ENCODE peak calls at places on chromosome 22, in four cellular contexts. One of them, this sample, is unnamed.
A peak's percentile ranks its signal among the peaks of the same experiment; 100 is the strongest.

GRCh38 chr22:50115693-50116092 is 25.9 kb downstream of the MOV10L1 start:
- DNase-seq in K562: no peak
- DNase-seq in GM12878: no peak
- DNase-seq in GM12891: no peak
- DNase-seq in this sample: no peak

GRCh38 chr22:29605236-29605850 is 1.9 kb downstream of the NF2 start:
- DNase-seq in K562: no peak
- DNase-seq in GM12878: no peak
- DNase-seq in GM12891: no peak
- DNase-seq in this sample: no peak

GRCh38 chr22:31561238-31561887 is 65.0 kb downstream of the SFI1 start:
- DNase-seq in K562: peak; percentile 82
- DNase-seq in GM12878: no peak
- DNase-seq in GM12891: peak; percentile 32
- DNase-seq in this sample: peak; percentile 26

GRCh38 chr22:23072035-23072910 is 2.0 kb downstream of the GNAZ start:
- DNase-seq in K562: no peak
- DNase-seq in GM12878: no peak
- DNase-seq in GM12891: no peak
- DNase-seq in this sample: no peak

GRCh38 chr22:48660795-48661740 is 1166.6 kb downstream of the BRD1 start:
- DNase-seq in K562: no peak
- DNase-seq in GM12878: no peak
- DNase-seq in GM12891: no peak
- DNase-seq in this sample: no peak

GRCh38 chr22:48755332-48755949 is 1072.2 kb downstream of the BRD1 start:
- DNase-seq in K562: no peak
- DNase-seq in GM12878: no peak
- DNase-seq in GM12891: no peak
- DNase-seq in this sample: no peak

GRCh38 chr22:50267591-50268390 is 2.4 kb downstream of the MAPK11 start:
- DNase-seq in K562: peak; percentile 68
- DNase-seq in GM12878: no peak
- DNase-seq in GM12891: peak; percentile 83
- DNase-seq in this sample: no peak

GRCh38 chr22:43205748-43206514 is 19.0 kb upstream of the TTLL12 start:
- DNase-seq in K562: no peak
- DNase-seq in GM12878: no peak
- DNase-seq in GM12891: no peak
- DNase-seq in this sample: no peak

GRCh38 chr22:29396126-29396525 is 7.8 kb upstream of the AP1B1 start:
- DNase-seq in K562: no peak
- DNase-seq in GM12878: no peak
- DNase-seq in GM12891: no peak
- DNase-seq in this sample: no peak

DNA sequence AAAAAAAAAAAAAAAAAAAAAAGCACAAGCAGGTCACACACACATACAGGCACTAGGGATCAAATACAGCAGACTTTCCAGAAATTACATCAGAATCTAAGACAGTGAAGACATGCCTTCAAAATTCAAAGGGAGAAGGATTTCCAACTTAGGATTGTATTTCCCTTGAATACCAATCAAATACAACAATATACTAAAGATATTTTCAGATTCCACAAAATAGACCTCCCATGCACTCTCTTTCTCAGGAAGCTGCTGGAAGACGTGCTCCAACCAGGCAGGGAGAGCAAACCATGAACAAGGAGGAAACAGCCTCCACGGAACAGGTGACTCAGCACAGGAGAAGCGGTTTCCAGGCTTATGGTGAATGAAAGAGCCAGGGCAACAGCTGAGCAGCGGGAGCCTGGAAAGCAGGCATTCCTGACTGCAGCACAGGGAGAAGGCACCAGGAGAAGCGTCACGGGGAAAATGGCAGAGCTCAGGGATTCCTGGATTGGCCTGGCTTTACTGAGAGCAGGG is 32.0 kb downstream of the TMEM184B start:
- DNase-seq in K562: peak; percentile 43
- DNase-seq in GM12878: no peak
- DNase-seq in GM12891: no peak
- DNase-seq in this sample: no peak
- TF ChIP-seq SPI1 in K562: no peak
- TF ChIP-seq SPI1 in GM12878: no peak
- TF ChIP-seq SPI1 in GM12891: no peak
- TF ChIP-seq SPI1 in this sample: no peak

GRCh38 chr22:24450600-24450999 is 23.2 kb downstream of the ADORA2A start:
- DNase-seq in K562: peak; percentile 32
- DNase-seq in GM12878: no peak
- DNase-seq in GM12891: no peak
- DNase-seq in this sample: no peak
- TF ChIP-seq SPI1 in K562: no peak
- TF ChIP-seq SPI1 in GM12878: no peak
- TF ChIP-seq SPI1 in GM12891: no peak
- TF ChIP-seq SPI1 in this sample: no peak

GRCh38 chr22:41818011-41818410 is 14.9 kb upstream of the SREBF2 start:
- DNase-seq in K562: no peak
- DNase-seq in GM12878: no peak
- DNase-seq in GM12891: no peak
- DNase-seq in this sample: no peak

GRCh38 chr22:41815716-41816115 is 15.2 kb downstream of the CCDC134 start:
- DNase-seq in K562: no peak
- DNase-seq in GM12878: no peak
- DNase-seq in GM12891: no peak
- DNase-seq in this sample: no peak

GRCh38 chr22:41816241-41816640 is 15.8 kb downstream of the CCDC134 start:
- DNase-seq in K562: no peak
- DNase-seq in GM12878: no peak
- DNase-seq in GM12891: no peak
- DNase-seq in this sample: no peak

GRCh38 chr22:41818596-41818995 is 14.3 kb upstream of the SREBF2 start:
- DNase-seq in K562: no peak
- DNase-seq in GM12878: no peak
- DNase-seq in GM12891: no peak
- DNase-seq in this sample: no peak

GRCh38 chr22:41816871-41817270 is 16.0 kb upstream of the SREBF2 start:
- DNase-seq in K562: no peak
- DNase-seq in GM12878: no peak
- DNase-seq in GM12891: no peak
- DNase-seq in this sample: no peak
- TF ChIP-seq SPI1 in K562: no peak
- TF ChIP-seq SPI1 in GM12878: no peak
- TF ChIP-seq SPI1 in GM12891: no peak
- TF ChIP-seq SPI1 in this sample: no peak

GRCh38 chr22:37137903-37138665 is 11.6 kb downstream of the IL2RB start:
- DNase-seq in K562: no peak
- DNase-seq in GM12878: no peak
- DNase-seq in GM12891: no peak
- DNase-seq in this sample: no peak

GRCh38 chr22:37138879-37139561 is 10.7 kb downstream of the IL2RB start:
- DNase-seq in K562: no peak
- DNase-seq in GM12878: no peak
- DNase-seq in GM12891: no peak
- DNase-seq in this sample: no peak

GRCh38 chr22:37135023-37135422 is 14.7 kb downstream of the IL2RB start:
- DNase-seq in K562: no peak
- DNase-seq in GM12878: no peak
- DNase-seq in GM12891: no peak
- DNase-seq in this sample: no peak

GRCh38 chr22:37139762-37140161 is 10.0 kb downstream of the IL2RB start:
- DNase-seq in K562: no peak
- DNase-seq in GM12878: no peak
- DNase-seq in GM12891: no peak
- DNase-seq in this sample: no peak

DNA sequence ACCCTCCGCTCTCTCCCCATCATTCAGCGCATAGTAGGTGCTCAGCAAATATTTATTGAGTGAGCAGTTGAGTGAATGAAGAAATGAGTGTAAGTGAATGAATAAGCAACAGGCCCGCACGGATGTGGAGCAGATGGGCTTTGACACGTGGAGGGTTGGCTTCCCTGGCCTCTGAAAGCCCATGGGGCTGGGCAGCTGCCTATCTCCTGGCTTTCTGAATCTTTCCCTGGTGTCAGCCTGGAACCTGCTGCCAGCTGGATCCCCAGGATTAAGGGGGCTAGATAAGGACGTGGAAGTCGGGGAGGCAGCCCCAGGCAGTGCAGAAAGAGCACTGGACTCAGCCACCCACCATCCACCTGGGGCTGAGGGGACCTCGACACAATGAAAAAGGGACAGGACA is 12.6 kb downstream of the IL2RB start:
- DNase-seq in K562: no peak
- DNase-seq in GM12878: no peak
- DNase-seq in GM12891: no peak
- DNase-seq in this sample: no peak
- TF ChIP-seq SPI1 in K562: no peak
- TF ChIP-seq SPI1 in GM12878: no peak
- TF ChIP-seq SPI1 in GM12891: no peak
- TF ChIP-seq SPI1 in this sample: no peak

DNA sequence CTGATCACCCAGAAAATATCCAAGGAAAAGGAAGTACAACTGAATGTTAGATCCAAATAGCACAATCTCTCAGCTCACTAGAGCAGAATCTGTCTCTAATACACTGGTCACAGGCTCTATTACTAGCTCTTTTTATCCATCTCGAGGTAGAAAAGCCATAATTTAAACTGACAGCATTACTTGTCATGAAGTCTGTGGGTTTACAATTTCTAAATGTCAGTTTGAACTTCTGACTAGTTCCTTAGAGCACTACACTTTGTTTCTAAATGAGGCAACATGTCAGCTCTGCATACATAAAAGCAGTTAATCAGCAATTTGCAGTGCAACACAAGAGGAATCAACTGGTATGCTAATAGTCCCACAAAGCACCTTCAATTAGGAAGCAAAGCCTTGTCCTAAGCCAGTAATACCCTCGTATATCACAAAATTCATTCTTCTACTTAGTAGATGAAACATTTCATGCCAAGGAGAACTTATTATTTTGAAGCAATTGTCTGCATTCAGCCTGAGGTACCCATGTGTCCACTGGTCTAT is 321.3 kb downstream of the TTC28 start:
- DNase-seq in K562: no peak
- DNase-seq in GM12878: no peak
- DNase-seq in GM12891: no peak
- DNase-seq in this sample: no peak
- TF ChIP-seq SPI1 in K562: no peak
- TF ChIP-seq SPI1 in GM12878: no peak
- TF ChIP-seq SPI1 in GM12891: no peak
- TF ChIP-seq SPI1 in this sample: no peak

GRCh38 chr22:19955241-19956128 is 13.9 kb upstream of the TXNRD2 start:
- DNase-seq in K562: no peak
- DNase-seq in GM12878: no peak
- DNase-seq in GM12891: no peak
- DNase-seq in this sample: no peak

GRCh38 chr22:19958083-19959042 is 16.7 kb upstream of the TXNRD2 start:
- DNase-seq in K562: no peak
- DNase-seq in GM12878: no peak
- DNase-seq in GM12891: no peak
- DNase-seq in this sample: no peak

GRCh38 chr22:19959587-19960490 is 18.2 kb upstream of the TXNRD2 start:
- DNase-seq in K562: no peak
- DNase-seq in GM12878: no peak
- DNase-seq in GM12891: no peak
- DNase-seq in this sample: no peak

GRCh38 chr22:19959043-19959586 is 17.5 kb upstream of the TXNRD2 start:
- DNase-seq in K562: peak; percentile 100
- DNase-seq in GM12878: no peak
- DNase-seq in GM12891: no peak
- DNase-seq in this sample: no peak

GRCh38 chr22:19957445-19957844 is 15.8 kb upstream of the TXNRD2 start:
- DNase-seq in K562: no peak
- DNase-seq in GM12878: no peak
- DNase-seq in GM12891: no peak
- DNase-seq in this sample: no peak
- TF ChIP-seq SPI1 in K562: no peak
- TF ChIP-seq SPI1 in GM12878: no peak
- TF ChIP-seq SPI1 in GM12891: no peak
- TF ChIP-seq SPI1 in this sample: no peak

GRCh38 chr22:39242389-39242808 is 2.4 kb downstream of the PDGFB start:
- DNase-seq in K562: no peak
- DNase-seq in GM12878: no peak
- DNase-seq in GM12891: no peak
- DNase-seq in this sample: no peak
- TF ChIP-seq SPI1 in K562: no peak
- TF ChIP-seq SPI1 in GM12878: no peak
- TF ChIP-seq SPI1 in GM12891: no peak
- TF ChIP-seq SPI1 in this sample: no peak

GRCh38 chr22:46547883-46548244 is 10.4 kb upstream of the CELSR1 start:
- DNase-seq in K562: no peak
- DNase-seq in GM12878: no peak
- DNase-seq in GM12891: no peak
- DNase-seq in this sample: no peak

GRCh38 chr22:46546466-46547178 is 9.2 kb upstream of the CELSR1 start:
- DNase-seq in K562: no peak
- DNase-seq in GM12878: no peak
- DNase-seq in GM12891: no peak
- DNase-seq in this sample: no peak

GRCh38 chr22:46545041-46545796 is 7.8 kb upstream of the CELSR1 start:
- DNase-seq in K562: no peak
- DNase-seq in GM12878: peak; percentile 25
- DNase-seq in GM12891: no peak
- DNase-seq in this sample: no peak

GRCh38 chr22:46549565-46549840 is 12.1 kb upstream of the CELSR1 start:
- DNase-seq in K562: no peak
- DNase-seq in GM12878: no peak
- DNase-seq in GM12891: no peak
- DNase-seq in this sample: no peak

GRCh38 chr22:46547179-46547882 is 9.9 kb upstream of the CELSR1 start:
- DNase-seq in K562: no peak
- DNase-seq in GM12878: no peak
- DNase-seq in GM12891: no peak
- DNase-seq in this sample: no peak
- TF ChIP-seq SPI1 in K562: no peak
- TF ChIP-seq SPI1 in GM12878: no peak
- TF ChIP-seq SPI1 in GM12891: no peak
- TF ChIP-seq SPI1 in this sample: no peak

This sample was measured in HL-60.